ENCODE peak calls at places on chromosomes 3 and 15, in seven cellular contexts. One of them, this sample, is unnamed. For H3K27me3, the result is how much of the 10 kb centered on the place peaks cover.

GRCh38 chr3:89262561-89262960 is 155.1 kb downstream of the EPHA3 start:
- DNase-seq in tibial artery: no peak
- DNase-seq in PC-3: no peak
- DNase-seq in CD8-positive, alpha-beta T cell: no peak
- DNase-seq in right lobe of liver: no peak
- DNase-seq in cardiac muscle cell: no peak
- DNase-seq in adrenal gland: no peak
- DNase-seq in this sample: no peak

GRCh38 chr15:41647269-41647668 is 12.9 kb upstream of the MGA start:
- DNase-seq in tibial artery: no peak
- DNase-seq in PC-3: no peak
- DNase-seq in CD8-positive, alpha-beta T cell: no peak
- DNase-seq in right lobe of liver: no peak
- DNase-seq in cardiac muscle cell: no peak
- DNase-seq in adrenal gland: no peak
- DNase-seq in this sample: no peak

GRCh38 chr3:86180696-86181095 is 810.3 kb downstream of the VGLL3 start:
- DNase-seq in tibial artery: no peak
- DNase-seq in PC-3: peak
- DNase-seq in CD8-positive, alpha-beta T cell: no peak
- DNase-seq in right lobe of liver: no peak
- DNase-seq in cardiac muscle cell: peak
- DNase-seq in adrenal gland: peak
- DNase-seq in this sample: no peak

GRCh38 chr15:83379574-83379973 is 67.6 kb upstream of the SH3GL3 start:
- DNase-seq in tibial artery: no peak
- DNase-seq in PC-3: peak
- DNase-seq in CD8-positive, alpha-beta T cell: no peak
- DNase-seq in right lobe of liver: no peak
- DNase-seq in cardiac muscle cell: no peak
- DNase-seq in adrenal gland: no peak
- DNase-seq in this sample: no peak

GRCh38 chr3:173501941-173502489 is 104.5 kb downstream of the NLGN1 start:
- DNase-seq in tibial artery: no peak
- DNase-seq in PC-3: no peak
- DNase-seq in CD8-positive, alpha-beta T cell: no peak
- DNase-seq in right lobe of liver: no peak
- DNase-seq in cardiac muscle cell: no peak
- DNase-seq in adrenal gland: no peak
- DNase-seq in this sample: no peak

GRCh38 chr15:57348081-57348480 is 28.2 kb upstream of the CGNL1 start:
- DNase-seq in tibial artery: no peak
- DNase-seq in PC-3: no peak
- DNase-seq in CD8-positive, alpha-beta T cell: no peak
- DNase-seq in right lobe of liver: no peak
- DNase-seq in cardiac muscle cell: no peak
- DNase-seq in adrenal gland: no peak
- DNase-seq in this sample: no peak

GRCh38 chr15:52193791-52194190 is 2.6 kb upstream of the GNB5 start:
- DNase-seq in tibial artery: no peak
- DNase-seq in PC-3: no peak
- DNase-seq in CD8-positive, alpha-beta T cell: no peak
- DNase-seq in right lobe of liver: no peak
- DNase-seq in cardiac muscle cell: no peak
- DNase-seq in adrenal gland: no peak
- DNase-seq in this sample: no peak

GRCh38 chr3:5339967-5340535 is 152.5 kb downstream of the EDEM1 start:
- DNase-seq in tibial artery: no peak
- DNase-seq in PC-3: no peak
- DNase-seq in CD8-positive, alpha-beta T cell: no peak
- DNase-seq in right lobe of liver: no peak
- DNase-seq in cardiac muscle cell: no peak
- DNase-seq in adrenal gland: no peak
- DNase-seq in this sample: no peak

GRCh38 chr3:28916713-28917499 is 364.0 kb upstream of the RBMS3 start:
- DNase-seq in tibial artery: peak
- DNase-seq in PC-3: peak
- DNase-seq in CD8-positive, alpha-beta T cell: no peak
- DNase-seq in right lobe of liver: peak
- DNase-seq in cardiac muscle cell: peak
- DNase-seq in adrenal gland: peak
- DNase-seq in this sample: peak

GRCh38 chr3:189324538-189325138 is 152.9 kb downstream of the TPRG1 start:
- DNase-seq in tibial artery: no peak
- DNase-seq in PC-3: peak
- DNase-seq in CD8-positive, alpha-beta T cell: peak
- DNase-seq in right lobe of liver: no peak
- DNase-seq in cardiac muscle cell: no peak
- DNase-seq in adrenal gland: peak
- DNase-seq in this sample: no peak

GRCh38 chr15:28109626-28110415 is 10.7 kb upstream of the OCA2 start:
- DNase-seq in tibial artery: peak
- DNase-seq in PC-3: no peak
- DNase-seq in CD8-positive, alpha-beta T cell: no peak
- DNase-seq in right lobe of liver: no peak
- DNase-seq in cardiac muscle cell: no peak
- DNase-seq in adrenal gland: no peak
- DNase-seq in this sample: no peak

GRCh38 chr15:66076591-66077319 is 176.8 kb downstream of the MEGF11 start:
- DNase-seq in tibial artery: no peak
- DNase-seq in PC-3: no peak
- DNase-seq in CD8-positive, alpha-beta T cell: no peak
- DNase-seq in right lobe of liver: peak
- DNase-seq in cardiac muscle cell: no peak
- DNase-seq in adrenal gland: no peak
- DNase-seq in this sample: no peak

GRCh38 chr3:64414043-64414442 is 188.8 kb upstream of the PRICKLE2 start:
- DNase-seq in tibial artery: no peak
- DNase-seq in PC-3: no peak
- DNase-seq in CD8-positive, alpha-beta T cell: no peak
- DNase-seq in right lobe of liver: no peak
- DNase-seq in cardiac muscle cell: no peak
- DNase-seq in adrenal gland: no peak
- DNase-seq in this sample: no peak

GRCh38 chr3:62201438-62202035 is 171.8 kb downstream of the FEZF2 start:
- DNase-seq in tibial artery: no peak
- DNase-seq in PC-3: peak
- DNase-seq in CD8-positive, alpha-beta T cell: no peak
- DNase-seq in right lobe of liver: no peak
- DNase-seq in cardiac muscle cell: peak
- DNase-seq in adrenal gland: peak
- DNase-seq in this sample: no peak

GRCh38 chr3:72177075-72178050 is 392.4 kb upstream of the PROK2 start:
- DNase-seq in tibial artery: peak
- DNase-seq in PC-3: no peak
- DNase-seq in CD8-positive, alpha-beta T cell: no peak
- DNase-seq in right lobe of liver: no peak
- DNase-seq in cardiac muscle cell: no peak
- DNase-seq in adrenal gland: peak
- DNase-seq in this sample: peak

GRCh38 chr3:40225116-40225515 is 84.4 kb upstream of the EIF1B start:
- DNase-seq in tibial artery: no peak
- DNase-seq in PC-3: no peak
- DNase-seq in CD8-positive, alpha-beta T cell: no peak
- DNase-seq in right lobe of liver: no peak
- DNase-seq in cardiac muscle cell: no peak
- DNase-seq in adrenal gland: no peak
- DNase-seq in this sample: no peak

GRCh38 chr3:133857767-133858166 is 37.9 kb downstream of the RAB6B start:
- DNase-seq in tibial artery: no peak
- DNase-seq in PC-3: no peak
- DNase-seq in CD8-positive, alpha-beta T cell: no peak
- DNase-seq in right lobe of liver: no peak
- DNase-seq in cardiac muscle cell: no peak
- DNase-seq in adrenal gland: no peak
- DNase-seq in this sample: no peak

DNA sequence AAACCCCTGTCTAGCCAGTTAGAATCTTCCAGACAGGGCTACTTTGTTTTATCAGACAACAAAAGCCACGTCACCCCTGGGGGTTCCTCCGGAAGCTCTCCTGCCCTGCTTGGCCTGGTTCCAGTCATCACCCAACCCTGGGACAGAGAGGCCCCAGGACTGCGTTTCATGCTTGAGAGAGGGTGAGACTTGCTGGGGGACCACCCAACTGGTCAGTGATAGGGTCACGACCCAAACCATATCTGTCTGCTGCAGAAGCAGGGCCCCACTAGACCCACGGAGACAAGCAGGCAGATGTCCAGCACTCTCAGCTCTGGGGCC is 1.2 kb downstream of the NT5DC2 start:
- DNase-seq in tibial artery: peak
- DNase-seq in PC-3: peak
- DNase-seq in CD8-positive, alpha-beta T cell: peak
- DNase-seq in right lobe of liver: peak
- DNase-seq in cardiac muscle cell: no peak
- DNase-seq in adrenal gland: peak
- DNase-seq in this sample: peak
- H3K27ac ChIP-seq in tibial artery: peak
- H3K27ac ChIP-seq in PC-3: no peak
- H3K27ac ChIP-seq in CD8-positive, alpha-beta T cell: no peak
- H3K27ac ChIP-seq in right lobe of liver: no peak
- H3K27ac ChIP-seq in cardiac muscle cell: no peak
- H3K27ac ChIP-seq in adrenal gland: peak
- H3K27ac ChIP-seq in this sample: peak

DNA sequence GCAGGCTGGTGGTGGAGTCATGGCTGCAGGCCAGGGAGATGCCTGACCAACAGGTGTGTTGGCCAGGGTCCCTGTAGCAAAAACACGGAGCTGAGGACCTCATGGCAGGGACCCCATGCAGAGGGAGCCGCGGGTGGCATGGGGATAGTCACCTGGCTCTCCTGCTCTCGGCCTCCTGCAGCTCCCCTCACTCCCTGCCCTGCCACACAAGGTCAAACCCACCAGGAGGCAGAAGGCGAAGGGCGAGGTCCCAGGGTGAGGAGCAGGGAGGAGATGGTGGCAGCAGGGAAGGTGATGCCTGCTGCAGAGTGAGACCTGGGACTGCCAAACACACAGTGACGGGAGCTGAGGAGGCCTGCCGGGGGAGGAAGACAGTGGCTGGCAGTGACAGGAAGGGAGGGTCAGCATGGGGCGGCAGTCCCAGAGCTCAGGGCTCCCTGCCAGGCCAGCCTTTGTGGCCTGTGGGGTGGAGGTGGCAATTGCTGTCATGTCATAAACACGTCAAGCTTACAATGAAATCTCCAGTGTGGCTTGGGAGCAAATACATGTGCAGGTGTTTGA is 144.3 kb downstream of the TJP1 start:
- DNase-seq in tibial artery: no peak
- DNase-seq in PC-3: no peak
- DNase-seq in CD8-positive, alpha-beta T cell: no peak
- DNase-seq in right lobe of liver: no peak
- DNase-seq in cardiac muscle cell: no peak
- DNase-seq in adrenal gland: no peak
- DNase-seq in this sample: no peak
- H3K27me3 ChIP-seq in tibial artery: under half
- H3K27me3 ChIP-seq in PC-3: under half
- H3K27me3 ChIP-seq in CD8-positive, alpha-beta T cell: under half
- H3K27me3 ChIP-seq in right lobe of liver: under half
- H3K27me3 ChIP-seq in cardiac muscle cell: under half
- H3K27me3 ChIP-seq in adrenal gland: under half
- H3K27me3 ChIP-seq in this sample: under half

DNA sequence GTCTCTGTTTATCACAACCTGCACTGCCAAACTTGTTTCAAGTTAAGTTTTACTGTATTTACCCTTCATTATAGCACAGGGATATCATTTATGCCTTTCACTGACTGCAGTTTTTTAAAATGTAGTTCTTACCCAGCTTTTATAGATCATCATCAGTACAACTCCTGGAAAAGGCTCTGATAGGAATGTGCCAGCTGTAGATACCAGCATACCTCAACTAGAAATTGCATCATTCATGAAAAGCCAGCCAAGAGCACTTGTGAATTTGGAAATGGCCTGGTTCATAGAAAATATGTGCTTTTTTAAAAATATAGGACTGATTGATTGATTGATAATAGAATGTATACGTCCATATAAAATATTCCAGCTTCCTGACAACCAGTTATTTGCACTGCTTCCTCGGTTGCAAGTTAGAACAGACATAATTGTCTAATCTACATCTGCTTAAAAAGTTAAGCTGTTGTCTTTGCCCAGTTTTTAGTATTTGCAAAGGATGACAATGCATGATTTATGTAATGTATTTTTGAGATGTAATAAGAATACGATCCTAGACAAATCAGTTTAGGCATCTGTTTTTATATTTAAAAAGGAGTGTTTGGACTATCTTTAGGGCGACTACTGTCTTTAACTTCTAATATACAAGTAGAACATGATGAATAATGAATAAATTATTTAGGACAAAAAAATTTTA is 58.5 kb downstream of the DCUN1D1 start:
- DNase-seq in tibial artery: no peak
- DNase-seq in PC-3: no peak
- DNase-seq in CD8-positive, alpha-beta T cell: no peak
- DNase-seq in right lobe of liver: no peak
- DNase-seq in cardiac muscle cell: no peak
- DNase-seq in adrenal gland: peak
- DNase-seq in this sample: no peak
- H3K27ac ChIP-seq in tibial artery: no peak
- H3K27ac ChIP-seq in PC-3: no peak
- H3K27ac ChIP-seq in CD8-positive, alpha-beta T cell: no peak
- H3K27ac ChIP-seq in right lobe of liver: no peak
- H3K27ac ChIP-seq in cardiac muscle cell: no peak
- H3K27ac ChIP-seq in adrenal gland: no peak
- H3K27ac ChIP-seq in this sample: no peak

GRCh38 chr3:190605385-190605784 is 91.5 kb downstream of the IL1RAP start:
- DNase-seq in tibial artery: no peak
- DNase-seq in PC-3: no peak
- DNase-seq in CD8-positive, alpha-beta T cell: no peak
- DNase-seq in right lobe of liver: no peak
- DNase-seq in cardiac muscle cell: no peak
- DNase-seq in adrenal gland: no peak
- DNase-seq in this sample: no peak
- H3K27me3 ChIP-seq in tibial artery: under half
- H3K27me3 ChIP-seq in PC-3: under half
- H3K27me3 ChIP-seq in CD8-positive, alpha-beta T cell: under half
- H3K27me3 ChIP-seq in right lobe of liver: under half
- H3K27me3 ChIP-seq in cardiac muscle cell: under half
- H3K27me3 ChIP-seq in adrenal gland: under half
- H3K27me3 ChIP-seq in this sample: under half

GRCh38 chr3:66998075-66998898 is at the start of gene KBTBD8:
- DNase-seq in tibial artery: peak
- DNase-seq in PC-3: peak
- DNase-seq in CD8-positive, alpha-beta T cell: peak
- DNase-seq in right lobe of liver: peak
- DNase-seq in cardiac muscle cell: peak
- DNase-seq in adrenal gland: peak
- DNase-seq in this sample: peak
- H3K27ac ChIP-seq in tibial artery: peak
- H3K27ac ChIP-seq in PC-3: no peak
- H3K27ac ChIP-seq in CD8-positive, alpha-beta T cell: peak
- H3K27ac ChIP-seq in right lobe of liver: no peak
- H3K27ac ChIP-seq in cardiac muscle cell: peak
- H3K27ac ChIP-seq in adrenal gland: peak
- H3K27ac ChIP-seq in this sample: peak

This sample was measured in right cardiac atrium.